ENCODE peak calls at places on chromosomes 11 and 22, in ten cellular contexts. One of them, this sample, is unnamed.

GRCh38 chr11:60315866-60316265 is 11.2 kb upstream of the MS4A6E start:
- DNase-seq in CD8-positive, alpha-beta T cell: no peak
- DNase-seq in astrocyte of the spinal cord: no peak
- DNase-seq in foreskin fibroblast: no peak
- DNase-seq in neural progenitor cell: peak; percentile 33
- DNase-seq in gastrocnemius medialis: no peak
- DNase-seq in GM23338: no peak
- DNase-seq in cardiac fibroblast: peak; percentile 3
- DNase-seq in coronary artery: no peak
- DNase-seq in BE2C: no peak
- DNase-seq in this sample: no peak

GRCh38 chr11:120182790-120183491 is 27.9 kb upstream of the OAF start:
- DNase-seq in CD8-positive, alpha-beta T cell: peak; percentile 34
- DNase-seq in astrocyte of the spinal cord: no peak
- DNase-seq in foreskin fibroblast: no peak
- DNase-seq in neural progenitor cell: no peak
- DNase-seq in gastrocnemius medialis: no peak
- DNase-seq in GM23338: peak; percentile 74
- DNase-seq in cardiac fibroblast: peak; percentile 45
- DNase-seq in coronary artery: peak; percentile 67
- DNase-seq in BE2C: peak; percentile 71
- DNase-seq in this sample: peak; percentile 76

GRCh38 chr11:134751161-134751560 is 339.1 kb upstream of the B3GAT1 start:
- DNase-seq in CD8-positive, alpha-beta T cell: peak; percentile 27
- DNase-seq in astrocyte of the spinal cord: no peak
- DNase-seq in foreskin fibroblast: no peak
- DNase-seq in neural progenitor cell: no peak
- DNase-seq in gastrocnemius medialis: no peak
- DNase-seq in GM23338: no peak
- DNase-seq in cardiac fibroblast: no peak
- DNase-seq in coronary artery: peak; percentile 53
- DNase-seq in BE2C: no peak
- DNase-seq in this sample: no peak

GRCh38 chr11:116061322-116061721 is 557.1 kb upstream of the CADM1 start:
- DNase-seq in CD8-positive, alpha-beta T cell: no peak
- DNase-seq in astrocyte of the spinal cord: no peak
- DNase-seq in foreskin fibroblast: no peak
- DNase-seq in neural progenitor cell: no peak
- DNase-seq in gastrocnemius medialis: no peak
- DNase-seq in GM23338: no peak
- DNase-seq in cardiac fibroblast: no peak
- DNase-seq in coronary artery: no peak
- DNase-seq in BE2C: peak; percentile 85
- DNase-seq in this sample: no peak

GRCh38 chr11:129729823-129730222 is 85.8 kb upstream of the TMEM45B start:
- DNase-seq in CD8-positive, alpha-beta T cell: no peak
- DNase-seq in astrocyte of the spinal cord: no peak
- DNase-seq in foreskin fibroblast: no peak
- DNase-seq in neural progenitor cell: no peak
- DNase-seq in gastrocnemius medialis: no peak
- DNase-seq in GM23338: no peak
- DNase-seq in cardiac fibroblast: no peak
- DNase-seq in coronary artery: no peak
- DNase-seq in BE2C: no peak
- DNase-seq in this sample: no peak

GRCh38 chr11:13376838-13377237 is 86.2 kb downstream of the BTBD10 start:
- DNase-seq in CD8-positive, alpha-beta T cell: no peak
- DNase-seq in astrocyte of the spinal cord: no peak
- DNase-seq in foreskin fibroblast: no peak
- DNase-seq in neural progenitor cell: no peak
- DNase-seq in gastrocnemius medialis: no peak
- DNase-seq in GM23338: no peak
- DNase-seq in cardiac fibroblast: no peak
- DNase-seq in coronary artery: no peak
- DNase-seq in BE2C: no peak
- DNase-seq in this sample: no peak

GRCh38 chr11:64892838-64893193 is 14.4 kb upstream of the EHD1 start:
- DNase-seq in CD8-positive, alpha-beta T cell: no peak
- DNase-seq in astrocyte of the spinal cord: no peak
- DNase-seq in foreskin fibroblast: no peak
- DNase-seq in neural progenitor cell: no peak
- DNase-seq in gastrocnemius medialis: no peak
- DNase-seq in GM23338: no peak
- DNase-seq in cardiac fibroblast: no peak
- DNase-seq in coronary artery: no peak
- DNase-seq in BE2C: no peak
- DNase-seq in this sample: peak; percentile 35

GRCh38 chr11:1988667-1989317 is 8.8 kb downstream of the H19 start:
- DNase-seq in CD8-positive, alpha-beta T cell: peak; percentile 25
- DNase-seq in astrocyte of the spinal cord: no peak
- DNase-seq in foreskin fibroblast: no peak
- DNase-seq in neural progenitor cell: no peak
- DNase-seq in gastrocnemius medialis: no peak
- DNase-seq in GM23338: no peak
- DNase-seq in cardiac fibroblast: no peak
- DNase-seq in coronary artery: no peak
- DNase-seq in BE2C: peak; percentile 12
- DNase-seq in this sample: peak; percentile 7

GRCh38 chr11:19374189-19374588 is 133.4 kb upstream of the E2F8 start:
- DNase-seq in CD8-positive, alpha-beta T cell: no peak
- DNase-seq in astrocyte of the spinal cord: peak; percentile 71
- DNase-seq in foreskin fibroblast: peak; percentile 99
- DNase-seq in neural progenitor cell: no peak
- DNase-seq in gastrocnemius medialis: no peak
- DNase-seq in GM23338: no peak
- DNase-seq in cardiac fibroblast: peak; percentile 98
- DNase-seq in coronary artery: peak; percentile 5
- DNase-seq in BE2C: no peak
- DNase-seq in this sample: no peak

GRCh38 chr11:83537131-83537610 is 251.0 kb upstream of the CCDC90B start:
- DNase-seq in CD8-positive, alpha-beta T cell: no peak
- DNase-seq in astrocyte of the spinal cord: no peak
- DNase-seq in foreskin fibroblast: no peak
- DNase-seq in neural progenitor cell: no peak
- DNase-seq in gastrocnemius medialis: no peak
- DNase-seq in GM23338: no peak
- DNase-seq in cardiac fibroblast: no peak
- DNase-seq in coronary artery: no peak
- DNase-seq in BE2C: no peak
- DNase-seq in this sample: no peak

GRCh38 chr11:62688481-62688880 is 849 bp downstream of the LRRN4CL start:
- DNase-seq in CD8-positive, alpha-beta T cell: no peak
- DNase-seq in astrocyte of the spinal cord: no peak
- DNase-seq in foreskin fibroblast: no peak
- DNase-seq in neural progenitor cell: no peak
- DNase-seq in gastrocnemius medialis: no peak
- DNase-seq in GM23338: no peak
- DNase-seq in cardiac fibroblast: no peak
- DNase-seq in coronary artery: no peak
- DNase-seq in BE2C: no peak
- DNase-seq in this sample: no peak

GRCh38 chr11:33417121-33417520 is 159.9 kb downstream of the HIPK3 start:
- DNase-seq in CD8-positive, alpha-beta T cell: no peak
- DNase-seq in astrocyte of the spinal cord: no peak
- DNase-seq in foreskin fibroblast: no peak
- DNase-seq in neural progenitor cell: no peak
- DNase-seq in gastrocnemius medialis: no peak
- DNase-seq in GM23338: no peak
- DNase-seq in cardiac fibroblast: no peak
- DNase-seq in coronary artery: no peak
- DNase-seq in BE2C: no peak
- DNase-seq in this sample: no peak

GRCh38 chr22:44705022-44705297 is 3.0 kb downstream of the PRR5 start:
- DNase-seq in CD8-positive, alpha-beta T cell: no peak
- DNase-seq in astrocyte of the spinal cord: no peak
- DNase-seq in foreskin fibroblast: no peak
- DNase-seq in neural progenitor cell: no peak
- DNase-seq in gastrocnemius medialis: no peak
- DNase-seq in GM23338: no peak
- DNase-seq in cardiac fibroblast: no peak
- DNase-seq in coronary artery: no peak
- DNase-seq in BE2C: no peak
- DNase-seq in this sample: no peak

GRCh38 chr22:44701824-44702478 is at the start of gene PRR5:
- DNase-seq in CD8-positive, alpha-beta T cell: peak; percentile 89
- DNase-seq in astrocyte of the spinal cord: peak; percentile 61
- DNase-seq in foreskin fibroblast: peak; percentile 85
- DNase-seq in neural progenitor cell: peak; percentile 89
- DNase-seq in gastrocnemius medialis: peak; percentile 39
- DNase-seq in GM23338: peak; percentile 71
- DNase-seq in cardiac fibroblast: peak; percentile 58
- DNase-seq in coronary artery: no peak
- DNase-seq in BE2C: peak; percentile 87
- DNase-seq in this sample: peak; percentile 91

GRCh38 chr22:44704159-44705021 is 2.4 kb downstream of the PRR5 start:
- DNase-seq in CD8-positive, alpha-beta T cell: no peak
- DNase-seq in astrocyte of the spinal cord: no peak
- DNase-seq in foreskin fibroblast: no peak
- DNase-seq in neural progenitor cell: no peak
- DNase-seq in gastrocnemius medialis: no peak
- DNase-seq in GM23338: no peak
- DNase-seq in cardiac fibroblast: no peak
- DNase-seq in coronary artery: no peak
- DNase-seq in BE2C: peak; percentile 7
- DNase-seq in this sample: no peak

GRCh38 chr22:44702479-44703219 is 645 bp downstream of the PRR5 start:
- DNase-seq in CD8-positive, alpha-beta T cell: no peak
- DNase-seq in astrocyte of the spinal cord: no peak
- DNase-seq in foreskin fibroblast: no peak
- DNase-seq in neural progenitor cell: peak; percentile 82
- DNase-seq in gastrocnemius medialis: no peak
- DNase-seq in GM23338: peak; percentile 78
- DNase-seq in cardiac fibroblast: no peak
- DNase-seq in coronary artery: no peak
- DNase-seq in BE2C: no peak
- DNase-seq in this sample: peak; percentile 23

DNA sequence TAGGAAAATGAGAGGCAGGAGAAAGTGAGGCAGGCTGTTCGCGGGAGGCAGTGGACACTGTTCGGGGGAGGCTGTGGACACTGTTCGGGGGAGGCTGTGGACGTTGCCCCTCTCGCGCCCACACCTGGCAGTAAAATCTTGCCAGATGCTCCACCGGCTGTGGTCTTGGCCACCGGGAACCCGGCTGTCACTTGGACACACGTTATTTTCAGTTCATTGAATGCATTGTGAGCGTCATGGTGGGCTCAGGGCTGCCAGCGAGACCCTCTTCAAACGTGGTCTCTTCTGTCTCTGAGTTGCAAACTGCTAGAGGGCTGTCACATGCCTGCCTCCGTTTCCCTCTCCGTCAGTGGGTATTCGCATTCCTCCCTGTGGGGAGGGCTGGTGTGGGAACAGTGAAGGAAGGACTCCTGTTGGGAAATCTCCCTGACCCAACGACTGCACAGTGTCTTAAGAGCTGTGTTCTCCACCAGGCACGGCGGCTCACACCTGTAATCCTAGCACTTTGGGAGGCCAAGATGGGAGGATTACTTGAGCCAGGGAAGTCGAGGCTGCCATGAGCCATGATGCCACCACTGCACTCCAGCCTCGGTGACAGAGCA is 1.4 kb downstream of the PRR5 start:
- DNase-seq in CD8-positive, alpha-beta T cell: no peak
- DNase-seq in astrocyte of the spinal cord: no peak
- DNase-seq in foreskin fibroblast: no peak
- DNase-seq in neural progenitor cell: no peak
- DNase-seq in gastrocnemius medialis: no peak
- DNase-seq in GM23338: no peak
- DNase-seq in cardiac fibroblast: no peak
- DNase-seq in coronary artery: no peak
- DNase-seq in BE2C: no peak
- DNase-seq in this sample: no peak
- H3K4me3 ChIP-seq in CD8-positive, alpha-beta T cell: peak overlapping the region; percentile 76
- H3K4me3 ChIP-seq in astrocyte of the spinal cord: peak overlapping the region; percentile 35
- H3K4me3 ChIP-seq in foreskin fibroblast: peak overlapping the region; percentile 64
- H3K4me3 ChIP-seq in neural progenitor cell: peak overlapping the region; percentile 71
- H3K4me3 ChIP-seq in gastrocnemius medialis: peak overlapping the region; percentile 54
- H3K4me3 ChIP-seq in GM23338: peak overlapping the region; percentile 75
- H3K4me3 ChIP-seq in cardiac fibroblast: peak overlapping the region; percentile 46
- H3K4me3 ChIP-seq in coronary artery: peak overlapping the region; percentile 77
- H3K4me3 ChIP-seq in BE2C: no peak overlapping the region
- H3K4me3 ChIP-seq in this sample: peak overlapping the region; percentile 52

GRCh38 chr11:91970604-91971003 is 254.0 kb upstream of the FAT3 start:
- DNase-seq in CD8-positive, alpha-beta T cell: no peak
- DNase-seq in astrocyte of the spinal cord: no peak
- DNase-seq in foreskin fibroblast: no peak
- DNase-seq in neural progenitor cell: no peak
- DNase-seq in gastrocnemius medialis: no peak
- DNase-seq in GM23338: no peak
- DNase-seq in cardiac fibroblast: no peak
- DNase-seq in coronary artery: no peak
- DNase-seq in BE2C: no peak
- DNase-seq in this sample: no peak
- TF ChIP-seq CTCF in CD8-positive, alpha-beta T cell: no peak
- TF ChIP-seq CTCF in astrocyte of the spinal cord: no peak
- TF ChIP-seq CTCF in foreskin fibroblast: no peak
- TF ChIP-seq CTCF in neural progenitor cell: no peak
- TF ChIP-seq CTCF in gastrocnemius medialis: no peak
- TF ChIP-seq CTCF in GM23338: no peak
- TF ChIP-seq CTCF in cardiac fibroblast: no peak
- TF ChIP-seq CTCF in coronary artery: no peak
- TF ChIP-seq CTCF in BE2C: no peak
- TF ChIP-seq CTCF in this sample: no peak

GRCh38 chr22:50482107-50483074 is 1.0 kb downstream of the ADM2 start:
- DNase-seq in CD8-positive, alpha-beta T cell: no peak
- DNase-seq in astrocyte of the spinal cord: no peak
- DNase-seq in foreskin fibroblast: no peak
- DNase-seq in neural progenitor cell: no peak
- DNase-seq in gastrocnemius medialis: no peak
- DNase-seq in GM23338: peak; percentile 61
- DNase-seq in cardiac fibroblast: no peak
- DNase-seq in coronary artery: no peak
- DNase-seq in BE2C: no peak
- DNase-seq in this sample: no peak
- H3K4me3 ChIP-seq in CD8-positive, alpha-beta T cell: peak overlapping the region; percentile 45
- H3K4me3 ChIP-seq in astrocyte of the spinal cord: peak overlapping the region; percentile 60
- H3K4me3 ChIP-seq in foreskin fibroblast: peak overlapping the region; percentile 66
- H3K4me3 ChIP-seq in neural progenitor cell: peak overlapping the region; percentile 53
- H3K4me3 ChIP-seq in gastrocnemius medialis: no peak overlapping the region
- H3K4me3 ChIP-seq in GM23338: peak overlapping the region; percentile 79
- H3K4me3 ChIP-seq in cardiac fibroblast: peak overlapping the region; percentile 52
- H3K4me3 ChIP-seq in coronary artery: peak overlapping the region; percentile 70
- H3K4me3 ChIP-seq in BE2C: peak overlapping the region; percentile 60
- H3K4me3 ChIP-seq in this sample: peak overlapping the region; percentile 22

GRCh38 chr11:11022126-11022730 is 164.4 kb upstream of the ZBED5 start:
- DNase-seq in CD8-positive, alpha-beta T cell: no peak
- DNase-seq in astrocyte of the spinal cord: peak; percentile 29
- DNase-seq in foreskin fibroblast: no peak
- DNase-seq in neural progenitor cell: no peak
- DNase-seq in gastrocnemius medialis: no peak
- DNase-seq in GM23338: peak; percentile 46
- DNase-seq in cardiac fibroblast: peak; percentile 55
- DNase-seq in coronary artery: no peak
- DNase-seq in BE2C: no peak
- DNase-seq in this sample: no peak
- TF ChIP-seq CTCF in CD8-positive, alpha-beta T cell: peak; percentile 63
- TF ChIP-seq CTCF in astrocyte of the spinal cord: peak; percentile 45
- TF ChIP-seq CTCF in foreskin fibroblast: peak; percentile 30
- TF ChIP-seq CTCF in neural progenitor cell: peak; percentile 61
- TF ChIP-seq CTCF in gastrocnemius medialis: peak; percentile 51
- TF ChIP-seq CTCF in GM23338: peak; percentile 50
- TF ChIP-seq CTCF in cardiac fibroblast: no peak
- TF ChIP-seq CTCF in coronary artery: peak; percentile 35
- TF ChIP-seq CTCF in BE2C: peak; percentile 34
- TF ChIP-seq CTCF in this sample: peak; percentile 58

GRCh38 chr11:118216621-118217526 is 7.9 kb downstream of the JAML start:
- DNase-seq in CD8-positive, alpha-beta T cell: no peak
- DNase-seq in astrocyte of the spinal cord: no peak
- DNase-seq in foreskin fibroblast: no peak
- DNase-seq in neural progenitor cell: no peak
- DNase-seq in gastrocnemius medialis: no peak
- DNase-seq in GM23338: no peak
- DNase-seq in cardiac fibroblast: no peak
- DNase-seq in coronary artery: no peak
- DNase-seq in BE2C: no peak
- DNase-seq in this sample: no peak
- H3K4me3 ChIP-seq in CD8-positive, alpha-beta T cell: peak overlapping the region; percentile 31
- H3K4me3 ChIP-seq in astrocyte of the spinal cord: no peak overlapping the region
- H3K4me3 ChIP-seq in foreskin fibroblast: no peak overlapping the region
- H3K4me3 ChIP-seq in neural progenitor cell: no peak overlapping the region
- H3K4me3 ChIP-seq in gastrocnemius medialis: no peak overlapping the region
- H3K4me3 ChIP-seq in GM23338: no peak overlapping the region
- H3K4me3 ChIP-seq in cardiac fibroblast: no peak overlapping the region
- H3K4me3 ChIP-seq in coronary artery: no peak overlapping the region
- H3K4me3 ChIP-seq in BE2C: no peak overlapping the region
- H3K4me3 ChIP-seq in this sample: no peak overlapping the region